ENCODE peak calls at places on chromosomes 4 and X, in five cellular contexts. Y, H, U, Q and D are unnamed samples.
A peak's percentile ranks its signal among the peaks of the same experiment; 100 is the strongest.

GRCh38 chrX:31227250-31227649 is 155.4 kb upstream of the FTHL17 start:
- DNase-seq in H (no peak), Q (no peak), Y (no peak), U (no peak), D (no peak)

GRCh38 chrX:50813843-50814661 is at the start of gene SHROOM4:
- DNase-seq in Q (peak; percentile 37), Y (peak; percentile 14), H (peak; percentile 57), U (no peak), D (peak; percentile 22)

GRCh38 chr4:103168993-103169392 is 29.1 kb downstream of the CENPE start:
- DNase-seq in U (no peak), H (no peak), Y (no peak), Q (no peak), D (no peak)

GRCh38 chr4:21469438-21470032 is 479.0 kb downstream of the KCNIP4 start:
- DNase-seq in H (no peak), U (no peak), Y (no peak), Q (no peak), D (no peak)

GRCh38 chrX:50762578-50762977 is 51.4 kb downstream of the SHROOM4 start:
- DNase-seq in Y (no peak), H (no peak), Q (no peak), U (no peak), D (no peak)

GRCh38 chr4:121614136-121614535 is 82.6 kb downstream of the ANXA5 start:
- DNase-seq in Y (no peak), H (no peak), U (no peak), Q (no peak), D (no peak)

GRCh38 chrX:77009691-77010090 is 437.5 kb upstream of the FGF16 start:
- DNase-seq in U (no peak), H (no peak), Q (no peak), Y (no peak), D (no peak)

GRCh38 chr4:151530783-151531182 is 121.8 kb downstream of the FHIP1A start:
- DNase-seq in U (no peak), Q (no peak), H (no peak), Y (no peak), D (no peak)

GRCh38 chr4:159248383-159249178 is 145.7 kb downstream of the RAPGEF2 start:
- DNase-seq in Y (no peak), H (no peak), U (no peak), Q (no peak), D (no peak)

GRCh38 chrX:132737743-132738142 is 220.7 kb downstream of the HS6ST2 start:
- DNase-seq in Y (no peak), Q (peak; percentile 3), U (no peak), H (no peak), D (no peak)

GRCh38 chrX:24561121-24561520 is 86.0 kb downstream of the PCYT1B start:
- DNase-seq in U (no peak), Y (no peak), Q (no peak), H (no peak), D (no peak)

GRCh38 chr4:83250666-83251065 is 33.9 kb downstream of the COQ2 start:
- DNase-seq in U (no peak), H (no peak), Q (no peak), Y (no peak), D (no peak)

GRCh38 chr4:3878678-3879077 is 112.5 kb downstream of the ADRA2C start:
- DNase-seq in U (no peak), Q (no peak), H (no peak), Y (no peak), D (no peak)

GRCh38 chr4:3877236-3877635 is 111.1 kb downstream of the ADRA2C start:
- DNase-seq in Y (no peak), Q (no peak), U (no peak), H (no peak), D (no peak)

GRCh38 chr4:3879681-3880594 is 113.8 kb downstream of the ADRA2C start:
- DNase-seq in Q (no peak), Y (no peak), U (no peak), H (no peak), D (no peak)

GRCh38 chr4:3877868-3878267 is 111.7 kb downstream of the ADRA2C start:
- DNase-seq in U (no peak), H (no peak), Q (no peak), Y (no peak), D (no peak)

GRCh38 chr4:3880595-3881120 is 114.5 kb downstream of the ADRA2C start:
- DNase-seq in Q (peak; percentile 70), Y (no peak), H (peak; percentile 76), U (no peak), D (peak; percentile 53)
- TF ChIP-seq CTCF in Q (peak; percentile 58), Y (peak; percentile 69), H (peak; percentile 69), U (peak; percentile 72), D (peak; percentile 58)

GRCh38 chr4:1258457-1258856 is 9.5 kb upstream of the CTBP1 start:
- DNase-seq in H (no peak), Y (no peak), U (no peak), Q (no peak), D (no peak)
- H3K9me3 ChIP-seq in H (no peaks in the 10 kb centered on the region), Y (no peaks in the 10 kb centered on the region), U (no peaks in the 10 kb centered on the region), Q (no peaks in the 10 kb centered on the region), D (no peaks in the 10 kb centered on the region)

DNA sequence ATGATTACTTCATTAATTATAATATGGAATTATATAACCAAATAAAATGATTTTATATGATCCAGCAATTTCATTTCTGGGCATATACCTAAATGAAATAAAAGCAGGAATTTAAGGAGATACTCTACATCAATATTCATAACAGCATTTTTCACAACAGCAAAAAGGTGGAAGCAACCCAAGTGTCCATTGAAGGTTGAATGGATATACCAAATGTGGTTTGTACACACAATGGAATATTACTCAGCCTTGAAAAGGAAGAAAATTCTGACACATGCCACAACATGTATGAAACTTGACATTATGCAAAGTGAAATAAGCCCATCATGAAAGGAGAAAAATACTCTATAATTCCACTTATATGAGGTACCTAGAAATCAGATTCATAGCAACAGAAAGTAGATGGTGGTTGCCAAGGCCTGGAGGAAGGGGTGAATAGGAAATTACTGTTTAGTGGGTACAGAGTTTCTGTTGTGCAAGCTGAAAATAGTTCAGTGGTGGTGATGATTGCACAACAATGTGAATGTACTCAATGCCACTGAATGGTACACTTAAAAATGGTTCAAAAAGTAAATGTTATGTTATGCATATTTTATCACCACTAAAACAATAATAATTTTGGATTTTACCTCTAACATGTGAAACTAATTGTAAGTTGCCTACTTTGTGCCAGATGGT is 471.5 kb downstream of the SPRY1 start:
- DNase-seq in Y (no peak), H (no peak), U (no peak), Q (no peak), D (no peak)
- TF ChIP-seq CTCF in Y (no peak), H (no peak), U (no peak), Q (no peak), D (no peak)

GRCh38 chrX:78046362-78046761 is 57.7 kb upstream of the PGK1 start:
- DNase-seq in H (no peak), U (no peak), Q (no peak), Y (no peak), D (no peak)
- H3K9me3 ChIP-seq in H (no peaks in the 10 kb centered on the region), U (no peaks in the 10 kb centered on the region), Q (no peaks in the 10 kb centered on the region), Y (no peaks in the 10 kb centered on the region), D (no peaks in the 10 kb centered on the region)

DNA sequence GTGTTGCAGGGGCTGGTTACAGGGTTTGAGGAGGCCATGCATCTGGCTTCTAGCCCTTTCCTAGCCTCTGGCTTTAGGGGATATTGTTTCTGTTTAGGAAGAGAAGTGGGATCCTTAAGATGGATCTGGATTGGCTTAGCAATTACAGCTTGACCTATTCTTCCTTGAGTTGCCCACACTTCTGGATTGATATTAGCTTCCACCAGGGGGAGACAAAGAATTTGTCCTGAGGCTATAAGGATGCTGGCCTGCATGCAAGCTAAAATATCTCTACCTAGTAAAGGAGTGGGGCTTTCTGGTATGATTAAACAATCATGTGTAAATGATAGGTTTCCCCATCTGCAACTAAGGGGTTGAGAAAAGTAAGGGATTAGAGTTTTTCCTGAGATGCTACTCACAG is 117.2 kb downstream of the TEX13C start:
- DNase-seq in Q (no peak), H (no peak), Y (no peak), U (no peak), D (no peak)
- TF ChIP-seq CTCF in Q (no peak), H (peak; percentile 49), Y (no peak), U (no peak), D (peak; percentile 18)

GRCh38 chr4:1242506-1243450 is 6.2 kb downstream of the CTBP1 start:
- DNase-seq in Q (no peak), U (no peak), Y (no peak), H (no peak), D (peak; percentile 11)
- H3K9me3 ChIP-seq in Q (no peaks in the 10 kb centered on the region), U (no peaks in the 10 kb centered on the region), Y (no peaks in the 10 kb centered on the region), H (no peaks in the 10 kb centered on the region), D (no peaks in the 10 kb centered on the region)

GRCh38 chrX:85108165-85108564 is 104.5 kb downstream of the APOOL start:
- DNase-seq in U (no peak), Q (no peak), H (no peak), Y (no peak), D (no peak)

GRCh38 chrX:85112270-85112669 is 108.6 kb downstream of the APOOL start:
- DNase-seq in Y (no peak), U (no peak), H (no peak), Q (no peak), D (no peak)

GRCh38 chrX:85107407-85107806 is 103.7 kb downstream of the APOOL start:
- DNase-seq in U (no peak), Y (no peak), H (no peak), Q (no peak), D (no peak)

GRCh38 chrX:85111347-85111746 is 107.7 kb downstream of the APOOL start:
- DNase-seq in U (no peak), Q (no peak), H (no peak), Y (no peak), D (no peak)

DNA sequence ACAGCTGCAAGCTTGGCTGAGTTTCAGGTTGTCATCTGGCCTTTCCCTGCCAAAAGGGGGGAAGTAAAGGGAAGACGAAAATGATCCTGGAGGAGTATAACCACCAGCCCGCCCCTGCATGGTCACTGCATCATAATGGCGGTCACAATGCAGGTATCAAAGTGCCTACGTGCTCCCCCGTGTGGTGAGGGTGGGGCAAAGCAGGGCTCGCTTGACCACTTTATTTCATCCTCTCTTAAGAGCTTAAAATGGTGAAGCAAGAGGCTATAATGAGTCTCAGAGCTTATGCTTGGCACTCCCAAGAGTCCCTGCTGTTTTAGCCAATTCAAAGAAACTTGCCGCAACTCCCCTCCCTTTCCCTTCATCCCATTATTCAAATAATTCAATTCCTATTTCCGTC is 105.6 kb downstream of the APOOL start:
- DNase-seq in Y (no peak), H (no peak), U (no peak), Q (no peak), D (peak; percentile 41)
- TF ChIP-seq CTCF in Y (no peak), H (peak; percentile 43), U (no peak), Q (no peak), D (no peak)

GRCh38 chrX:49277520-49277799 is 7.9 kb downstream of the PPP1R3F start:
- DNase-seq in H (no peak), Y (no peak), U (no peak), Q (no peak), D (no peak)
- H3K9me3 ChIP-seq in H (no peaks in the 10 kb centered on the region), Y (no peaks in the 10 kb centered on the region), U (no peaks in the 10 kb centered on the region), Q (no peaks in the 10 kb centered on the region), D (no peaks in the 10 kb centered on the region)

GRCh38 chrX:135973548-135974278 is at the start of gene MMGT1:
- DNase-seq in U (peak; percentile 59), Q (peak; percentile 79), H (peak; percentile 89), Y (peak; percentile 64), D (peak; percentile 75)
- TF ChIP-seq CTCF in U (no peak), Q (no peak), H (no peak), Y (no peak), D (no peak)